ENCODE peak calls at places on chromosomes 13 and 19, in ten cellular contexts. C is Peyer's patch, A is colonic mucosa, E is brain microvascular endothelial cell, V is astrocyte of the spinal cord, N is ovary, P is HepG2, Z is heart right ventricle, M is fibroblast of mammary gland, W is IMR-90. K is an unnamed sample.

GRCh38 chr19:928471-929259 is 2.8 kb downstream of the ARID3A start:
- DNase-seq in Z (peak), W (no peak), N (peak), A (no peak), E (no peak), M (no peak), P (peak), V (no peak), C (no peak), K (no peak)

GRCh38 chr13:106350208-106350607 is 185.3 kb downstream of the EFNB2 start:
- DNase-seq in V (no peak), M (no peak), W (no peak), E (no peak), P (no peak), Z (no peak), N (no peak), A (peak), C (no peak), K (no peak)

GRCh38 chr19:17490411-17490810 is 20.1 kb downstream of the SLC27A1 start:
- DNase-seq in W (no peak), V (no peak), A (no peak), Z (no peak), C (no peak), E (no peak), P (no peak), N (no peak), M (no peak), K (no peak)

GRCh38 chr19:35738021-35738886 is 4.0 kb downstream of the IGFLR1 start:
- DNase-seq in N (no peak), C (no peak), E (no peak), W (no peak), A (no peak), V (no peak), Z (no peak), P (no peak), M (no peak), K (no peak)

GRCh38 chr19:20238025-20238623 is 71.1 kb downstream of the ZNF486 start:
- DNase-seq in M (peak), W (peak), E (peak), V (peak), Z (peak), C (peak), A (peak), P (no peak), N (peak), K (peak)

GRCh38 chr19:377801-378581 is 31.0 kb downstream of the C2CD4C start:
- DNase-seq in V (no peak), P (no peak), E (no peak), C (peak), N (no peak), M (no peak), W (no peak), Z (no peak), A (no peak), K (no peak)

GRCh38 chr13:24264976-24265375 is 44.4 kb upstream of the C1QTNF9 start:
- DNase-seq in A (no peak), C (no peak), P (no peak), W (no peak), M (no peak), Z (no peak), V (no peak), E (no peak), N (no peak), K (no peak)

GRCh38 chr13:95479706-95480105 is 72.8 kb upstream of the CLDN10 start:
- DNase-seq in M (no peak), C (no peak), N (no peak), Z (no peak), W (no peak), E (no peak), A (no peak), V (no peak), P (no peak), K (no peak)

GRCh38 chr19:35126624-35126959 is 8.3 kb downstream of the LGI4 start:
- DNase-seq in M (no peak), Z (no peak), V (no peak), A (no peak), E (no peak), C (no peak), P (no peak), N (no peak), W (no peak), K (no peak)

GRCh38 chr19:10288662-10289166 is 1.0 kb upstream of the ICAM5 start:
- DNase-seq in E (no peak), W (peak), M (peak), Z (no peak), N (no peak), P (peak), A (peak), C (no peak), V (no peak), K (no peak)

GRCh38 chr13:114256547-114256946 is 21.9 kb downstream of the CDC16 start:
- DNase-seq in W (no peak), P (no peak), C (no peak), M (no peak), V (no peak), Z (no peak), E (no peak), N (no peak), A (no peak), K (no peak)

GRCh38 chr19:14345364-14345763 is 35.9 kb upstream of the ADGRE5 start:
- DNase-seq in A (no peak), C (no peak), Z (no peak), W (no peak), V (no peak), M (no peak), P (no peak), N (no peak), E (no peak), K (no peak)

GRCh38 chr13:47826481-47826880 is 174.6 kb downstream of the SUCLA2 start:
- DNase-seq in Z (no peak), C (no peak), P (no peak), N (no peak), V (no peak), E (peak), A (no peak), W (peak), M (peak), K (no peak)

GRCh38 chr19:33473644-33474305 is 47.8 kb downstream of the PEPD start:
- DNase-seq in Z (no peak), M (peak), C (no peak), N (no peak), P (no peak), V (peak), A (no peak), E (peak), W (peak), K (peak)

GRCh38 chr13:65881561-65882155 is 1348.5 kb downstream of the PCDH9 start:
- DNase-seq in C (no peak), V (no peak), E (no peak), M (no peak), Z (no peak), N (no peak), W (no peak), A (no peak), P (no peak), K (no peak)

GRCh38 chr19:50328257-50329145 is 676 bp downstream of the KCNC3 start:
- DNase-seq in W (no peak), E (no peak), V (no peak), C (peak), P (no peak), N (no peak), A (no peak), Z (peak), M (no peak), K (no peak)

GRCh38 chr13:23159205-23159586 is 21.6 kb upstream of the SGCG start:
- DNase-seq in E (peak), P (peak), A (peak), Z (peak), N (no peak), W (peak), V (no peak), M (peak), C (no peak), K (peak)

GRCh38 chr13:52809310-52809769 is 39.1 kb downstream of the PCDH8 start:
- DNase-seq in A (peak), N (no peak), M (peak), Z (peak), P (peak), W (peak), C (peak), V (peak), E (peak), K (no peak)

GRCh38 chr13:94028234-94029145 is 451.0 kb downstream of the DCT start:
- DNase-seq in M (no peak), Z (no peak), N (no peak), W (no peak), C (no peak), V (no peak), A (no peak), P (peak), E (no peak), K (no peak)

GRCh38 chr13:75372517-75372916 is 109.5 kb downstream of the TBC1D4 start:
- DNase-seq in A (peak), W (peak), M (peak), V (peak), C (no peak), E (peak), N (no peak), P (peak), Z (no peak), K (no peak)
- TF ChIP-seq CTCF in A (peak), W (peak), M (peak), V (peak), C (peak), E (peak), N (peak), P (peak), Z (peak), K (peak)

DNA sequence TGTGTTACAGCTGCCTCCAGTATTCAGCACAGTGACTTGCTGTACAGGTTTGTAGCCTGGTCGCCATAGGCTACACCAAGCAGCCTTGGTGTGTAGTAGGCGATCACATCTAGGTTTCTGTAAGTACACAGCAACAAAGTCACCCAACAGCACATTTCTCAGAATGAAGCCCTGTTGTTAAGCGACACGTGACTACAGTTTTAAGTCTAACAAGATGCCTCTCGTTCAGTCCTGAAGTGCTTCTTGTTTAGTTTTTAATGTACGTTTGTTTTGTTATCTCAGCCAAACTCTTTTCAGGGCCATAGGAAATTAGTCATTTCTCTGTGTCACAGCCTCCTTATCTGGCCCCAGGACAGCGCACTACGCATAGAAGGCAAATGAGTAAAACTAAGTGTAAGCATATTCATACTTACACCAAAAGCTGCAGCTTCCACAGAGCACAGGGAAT is 50.0 kb upstream of the GPR183 start:
- DNase-seq in A (no peak), P (no peak), M (peak), Z (no peak), V (peak), W (peak), N (no peak), E (peak), C (no peak), K (peak)
- H3K4me3 ChIP-seq in A (no peak), P (no peak), M (no peak), Z (no peak), V (no peak), W (no peak), N (no peak), E (no peak), C (no peak), K (no peak)

GRCh38 chr19:55099557-55100506 is 17.6 kb downstream of the PPP1R12C start:
- DNase-seq in E (peak), A (no peak), C (peak), P (no peak), V (no peak), Z (peak), W (no peak), N (no peak), M (no peak), K (no peak)
- TF ChIP-seq CTCF in E (peak), A (no peak), C (no peak), P (peak), V (peak), Z (peak), W (no peak), N (no peak), M (peak), K (peak)

GRCh38 chr19:2166741-2167738 is 3.3 kb downstream of the DOT1L start:
- DNase-seq in E (no peak), C (peak), N (peak), M (peak), A (peak), W (peak), V (peak), P (peak), Z (peak), K (peak)
- H3K4me3 ChIP-seq in E (no peak), C (no peak), N (no peak), M (peak), A (no peak), W (no peak), V (no peak), P (peak), Z (no peak), K (no peak)

DNA sequence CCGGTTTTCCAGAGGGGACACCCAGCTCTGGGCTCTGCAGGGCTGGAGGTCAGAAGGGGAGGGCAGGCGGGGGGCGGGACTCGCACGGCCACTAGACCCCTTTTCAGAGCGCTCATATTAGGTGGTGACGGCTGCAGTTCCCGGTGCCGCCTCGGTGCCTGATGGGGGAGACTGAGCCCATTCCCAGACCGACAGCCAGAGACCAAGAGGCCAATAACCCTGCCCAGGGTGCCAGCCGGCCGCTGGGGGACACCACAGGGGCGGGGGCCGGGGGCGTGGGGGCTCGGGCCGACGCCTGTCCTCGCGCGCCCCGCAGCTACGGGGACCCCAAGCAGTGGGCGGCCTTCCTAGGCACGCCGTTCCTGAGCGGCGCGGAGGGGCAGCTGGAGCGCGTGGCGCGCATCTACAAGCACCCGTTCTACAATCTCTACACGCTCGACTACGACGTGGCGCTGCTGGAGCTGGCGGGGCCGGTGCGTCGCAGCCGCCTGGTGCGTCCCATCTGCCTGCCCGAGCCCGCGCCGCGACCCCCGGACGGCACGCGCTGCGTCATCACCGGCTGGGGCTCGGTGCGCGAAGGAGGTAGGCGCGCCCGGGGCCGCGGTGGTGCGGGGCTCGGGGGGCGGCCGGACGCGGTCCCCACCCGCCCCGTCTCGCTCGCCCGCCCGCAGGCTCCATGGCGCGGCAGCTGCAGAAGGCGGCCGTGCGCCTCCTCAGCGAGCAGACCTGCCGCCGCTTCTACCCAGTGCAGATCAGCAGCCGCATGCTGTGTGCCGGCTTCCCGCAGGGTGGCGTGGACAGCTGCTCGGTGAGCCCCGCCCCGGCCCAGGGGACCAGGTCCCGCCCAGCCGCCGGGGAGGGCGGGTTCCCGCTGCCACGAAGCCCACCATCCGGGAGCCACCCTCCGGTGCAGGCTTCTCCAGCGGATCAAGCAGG is 2.4 kb downstream of the TIMM13 start:
- DNase-seq in W (peak), V (peak), P (no peak), C (peak), A (no peak), N (peak), Z (peak), E (peak), M (peak), K (no peak)
- TF ChIP-seq CTCF in W (peak), V (peak), P (no peak), C (no peak), A (no peak), N (peak), Z (peak), E (peak), M (peak), K (peak)

GRCh38 chr13:111178417-111178816 is 63.3 kb downstream of the ARHGEF7 start:
- DNase-seq in V (no peak), M (no peak), A (no peak), E (no peak), Z (no peak), N (no peak), W (no peak), P (no peak), C (no peak), K (no peak)

GRCh38 chr13:111175948-111176347 is 60.8 kb downstream of the ARHGEF7 start:
- DNase-seq in M (no peak), E (no peak), W (no peak), V (no peak), N (no peak), Z (no peak), P (no peak), C (no peak), A (no peak), K (no peak)

GRCh38 chr13:111176421-111176820 is 61.3 kb downstream of the ARHGEF7 start:
- DNase-seq in M (no peak), E (no peak), P (no peak), W (no peak), N (no peak), A (no peak), Z (no peak), C (no peak), V (no peak), K (no peak)

GRCh38 chr13:111177803-111178389 is 62.8 kb downstream of the ARHGEF7 start:
- DNase-seq in P (no peak), V (peak), Z (no peak), W (peak), M (peak), C (no peak), A (no peak), N (no peak), E (peak), K (peak)

GRCh38 chr13:111177081-111177711 is 62.1 kb downstream of the ARHGEF7 start:
- DNase-seq in V (peak), N (no peak), A (no peak), P (no peak), Z (peak), E (peak), W (peak), C (no peak), M (peak), K (peak)
- H3K4me3 ChIP-seq in V (no peak), N (no peak), A (no peak), P (no peak), Z (no peak), E (no peak), W (no peak), C (no peak), M (no peak), K (no peak)

DNA sequence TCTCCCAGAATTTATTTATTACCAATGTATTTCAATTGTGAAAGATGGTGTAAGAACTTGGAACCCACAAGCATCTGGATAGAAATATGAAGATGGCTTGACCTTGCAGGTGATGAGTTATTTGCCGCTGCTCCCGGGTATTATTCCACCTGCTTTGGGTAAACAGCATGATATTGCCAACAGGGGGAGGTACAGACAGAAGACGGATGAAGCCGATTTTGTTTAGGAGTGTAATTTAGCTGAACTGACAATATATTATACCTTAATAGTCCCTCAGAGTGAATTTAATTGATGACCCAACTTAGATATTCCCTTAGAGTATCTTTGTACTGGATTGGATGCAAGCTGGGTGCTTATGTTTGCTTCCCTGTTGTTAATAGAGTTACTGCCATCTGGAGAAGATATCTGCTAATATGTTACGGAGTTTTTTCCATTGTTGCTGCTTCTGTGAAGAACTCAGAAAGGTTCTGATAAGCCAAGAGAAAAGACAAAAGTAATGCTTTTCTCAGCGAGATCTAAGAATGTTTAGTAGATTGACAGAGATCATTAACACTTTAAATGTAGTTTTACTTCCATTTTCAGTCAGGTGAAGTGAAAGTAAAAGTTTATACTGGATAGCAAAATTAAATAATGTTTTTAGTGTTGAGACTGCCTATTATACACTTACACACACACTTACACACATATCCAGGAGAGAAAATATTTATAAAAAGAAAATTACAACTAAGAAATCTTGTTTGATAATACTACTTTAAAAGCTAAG is 2220.8 kb upstream of the PCDH20 start:
- DNase-seq in M (no peak), Z (no peak), V (peak), E (no peak), N (no peak), P (no peak), W (no peak), A (no peak), C (no peak), K (no peak)
- TF ChIP-seq CTCF in M (peak), Z (no peak), V (peak), E (peak), N (no peak), P (peak), W (peak), A (no peak), C (no peak), K (no peak)

DNA sequence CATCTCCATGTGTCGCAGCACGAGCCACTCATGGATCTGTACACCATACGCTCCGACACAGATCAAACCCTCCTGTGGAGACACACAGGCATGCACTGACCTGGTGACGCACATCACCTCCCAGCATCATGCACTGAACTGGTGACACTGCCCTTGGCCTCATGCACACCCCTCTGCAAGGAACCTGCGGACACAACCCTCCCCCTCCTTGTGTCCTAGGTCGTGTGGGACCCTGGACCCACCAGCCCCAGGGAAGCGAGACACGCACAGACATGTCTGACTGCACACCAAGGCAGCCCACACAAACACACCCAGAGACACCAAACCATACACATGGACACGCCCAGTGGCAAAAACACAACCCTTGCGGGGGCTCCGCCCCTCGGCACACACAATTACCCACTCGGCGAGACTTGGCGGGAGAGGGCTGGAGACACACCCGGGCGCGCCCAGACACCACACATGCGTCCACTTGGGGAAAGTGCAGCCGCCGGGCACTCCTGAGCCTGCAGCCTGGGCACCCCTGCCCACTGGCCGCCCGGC is 2.0 kb upstream of the KCNN4 start:
- DNase-seq in E (no peak), W (no peak), V (no peak), Z (no peak), M (no peak), A (peak), P (no peak), C (peak), N (no peak), K (no peak)
- H3K4me3 ChIP-seq in E (no peak), W (no peak), V (no peak), Z (no peak), M (no peak), A (no peak), P (no peak), C (peak), N (no peak), K (no peak)

K was measured in astrocyte of the cerebellum.